ENCODE peak calls at places on chromosomes 16 and 17, in eight cellular contexts. R is brain pericyte, B is amniotic stem cell, P is substantia nigra, J is heart right ventricle, C is NCI-H2029, V is activated T-helper 1 cell treated with Interleukin-2 at 50 U/mL for 16 hours, D is mucosa of descending colon. L is an unnamed sample.

GRCh38 chr17:9677932-9678331 is 32.6 kb downstream of the USP43 start:
- DNase-seq in B (no peak), C (no peak), P (no peak), V (no peak), R (no peak), J (no peak), D (no peak), L (no peak)

GRCh38 chr16:59290718-59291117 is 556.6 kb upstream of the GOT2 start:
- DNase-seq in P (no peak), D (no peak), C (no peak), R (no peak), B (no peak), V (no peak), J (no peak), L (no peak)

GRCh38 chr17:48637323-48638260 is 11.4 kb upstream of the HOXB9 start:
- DNase-seq in P (no peak), J (no peak), V (no peak), B (no peak), R (no peak), D (no peak), C (no peak), L (no peak)

GRCh38 chr17:1928976-1929375 is 96.2 kb downstream of the RTN4RL1 start:
- DNase-seq in V (no peak), B (no peak), C (no peak), D (no peak), J (peak; percentile 66), P (no peak), R (no peak), L (no peak)

GRCh38 chr17:18356624-18357023 is 6.7 kb downstream of the SHMT1 start:
- DNase-seq in J (peak; percentile 17), R (no peak), P (no peak), B (no peak), V (no peak), C (no peak), D (no peak), L (peak; percentile 76)

GRCh38 chr16:1102921-1103648 is 7.0 kb upstream of the C1QTNF8 start:
- DNase-seq in C (no peak), D (no peak), J (peak; percentile 31), B (no peak), P (no peak), R (no peak), V (peak; percentile 53), L (no peak)

GRCh38 chr16:19135201-19135838 is 21.6 kb downstream of the ITPRIPL2 start:
- DNase-seq in R (no peak), B (no peak), V (no peak), J (no peak), P (no peak), D (no peak), C (no peak), L (no peak)

GRCh38 chr17:49901460-49902331 is 53.8 kb upstream of the TAC4 start:
- DNase-seq in P (no peak), R (no peak), B (no peak), C (no peak), D (no peak), J (no peak), V (no peak), L (no peak)

GRCh38 chr17:6186998-6187397 is 116.8 kb downstream of the WSCD1 start:
- DNase-seq in J (no peak), P (no peak), D (no peak), V (no peak), R (no peak), B (no peak), C (no peak), L (no peak)

GRCh38 chr17:81084691-81085419 is 49.9 kb downstream of the BAIAP2 start:
- DNase-seq in R (no peak), P (no peak), J (peak; percentile 36), V (no peak), D (no peak), C (no peak), B (no peak), L (peak; percentile 49)

GRCh38 chr16:84608281-84608680 is 9.6 kb downstream of the COTL1 start:
- DNase-seq in P (no peak), C (no peak), J (no peak), B (no peak), D (no peak), V (no peak), R (no peak), L (no peak)

GRCh38 chr17:46152423-46152822 is 40.8 kb downstream of the KANSL1 start:
- DNase-seq in V (no peak), P (no peak), B (no peak), R (no peak), J (no peak), D (no peak), C (peak; percentile 23), L (no peak)

GRCh38 chr17:46064460-46064859 is 65.4 kb downstream of the STH start:
- DNase-seq in P (no peak), B (no peak), V (no peak), R (no peak), J (no peak), D (no peak), C (no peak), L (no peak)

GRCh38 chr16:46894011-46894672 is 10.0 kb downstream of the GPT2 start:
- DNase-seq in B (no peak), C (no peak), P (peak; percentile 27), R (no peak), V (no peak), J (peak; percentile 41), D (no peak), L (peak; percentile 85)

GRCh38 chr16:23768581-23768980 is 13.8 kb downstream of the CHP2 start:
- DNase-seq in P (no peak), J (no peak), V (no peak), B (no peak), D (no peak), C (no peak), R (no peak), L (no peak)

GRCh38 chr16:57386381-57386951 is 14.2 kb downstream of the CX3CL1 start:
- DNase-seq in B (no peak), D (no peak), J (peak; percentile 68), C (no peak), P (no peak), R (peak; percentile 29), V (no peak), L (no peak)

GRCh38 chr17:3695723-3696411 is at the start of gene P2RX5:
- DNase-seq in C (no peak), R (no peak), V (peak; percentile 21), D (peak; percentile 81), B (no peak), J (no peak), P (no peak), L (no peak)

GRCh38 chr16:66026211-66026610 is 340.3 kb upstream of the CDH5 start:
- DNase-seq in C (no peak), D (no peak), V (no peak), R (no peak), P (no peak), J (no peak), B (no peak), L (no peak)

GRCh38 chr17:4497101-4497824 is 1.4 kb upstream of the SPNS2 start:
- DNase-seq in C (no peak), R (no peak), V (no peak), J (no peak), D (no peak), P (no peak), B (no peak), L (no peak)

GRCh38 chr16:59355704-59356103 is 621.6 kb upstream of the GOT2 start:
- DNase-seq in P (no peak), J (no peak), C (no peak), V (no peak), R (no peak), D (no peak), B (no peak), L (no peak)

GRCh38 chr16:59543641-59544040 is 809.5 kb upstream of the GOT2 start:
- DNase-seq in V (no peak), J (no peak), D (no peak), R (no peak), B (no peak), P (no peak), C (no peak), L (no peak)

GRCh38 chr17:61815863-61816523 is 47.3 kb downstream of the BRIP1 start:
- DNase-seq in D (no peak), R (no peak), P (no peak), J (no peak), B (no peak), V (no peak), C (no peak), L (no peak)

GRCh38 chr16:67864594-67864993 is 8.3 kb upstream of the EDC4 start:
- DNase-seq in D (no peak), J (no peak), R (no peak), V (no peak), C (no peak), B (no peak), P (no peak), L (no peak)